ENCODE peak calls at places on chromosome 7, in five cellular contexts. X is AML-193, H is progenitor cell of endocrine pancreas, G is fibroblast of lung, R is fibroblast of gingiva. Y is an unnamed sample.

GRCh38 chr7:130160455-130160854 is 44.8 kb downstream of the TMEM209 start:
- DNase-seq in H (no peak), G (no peak), X (no peak), R (no peak), Y (no peak)

GRCh38 chr7:97006146-97006950 is 995 bp downstream of the DLX6 start:
- DNase-seq in H (peak), X (no peak), G (peak), R (peak), Y (no peak)

GRCh38 chr7:1354661-1355567 is 104.4 kb downstream of the MICALL2 start:
- DNase-seq in X (no peak), R (no peak), G (no peak), H (no peak), Y (no peak)

GRCh38 chr7:128309124-128309523 is 34.6 kb downstream of the RBM28 start:
- DNase-seq in R (no peak), H (no peak), G (no peak), X (no peak), Y (no peak)

GRCh38 chr7:70355591-70356323 is 757.5 kb downstream of the AUTS2 start:
- DNase-seq in G (no peak), R (no peak), X (no peak), H (no peak), Y (no peak)

GRCh38 chr7:136102881-136103280 is 125.7 kb upstream of the MTPN start:
- DNase-seq in G (no peak), R (no peak), X (no peak), H (no peak), Y (no peak)

GRCh38 chr7:40990841-40991240 is 712.0 kb downstream of the INHBA start:
- DNase-seq in G (peak), R (peak), H (no peak), X (no peak), Y (no peak)

GRCh38 chr7:118473271-118473670 is 248.8 kb downstream of the ANKRD7 start:
- DNase-seq in X (no peak), G (no peak), H (no peak), R (no peak), Y (no peak)

GRCh38 chr7:19302731-19303130 is 157.5 kb upstream of the FERD3L start:
- DNase-seq in H (no peak), R (no peak), G (no peak), X (no peak), Y (no peak)

GRCh38 chr7:130286881-130287280 is 6.1 kb upstream of the CPA4 start:
- DNase-seq in H (no peak), R (no peak), G (peak), X (no peak), Y (no peak)

GRCh38 chr7:151138541-151138910 is 29.0 kb downstream of the GBX1 start:
- DNase-seq in R (no peak), G (no peak), X (no peak), H (no peak), Y (no peak)

GRCh38 chr7:33091111-33091531 is 18.1 kb downstream of the RP9 start:
- DNase-seq in H (no peak), G (peak), R (peak), X (no peak), Y (no peak)

GRCh38 chr7:111301891-111302290 is 211.0 kb downstream of the LRRN3 start:
- DNase-seq in G (no peak), R (no peak), H (no peak), X (no peak), Y (no peak)

GRCh38 chr7:14332155-14332554 is 342.7 kb upstream of the ETV1 start:
- DNase-seq in G (peak), X (no peak), H (no peak), R (peak), Y (no peak)

GRCh38 chr7:1674161-1675035 is 4.3 kb downstream of the ELFN1 start:
- DNase-seq in G (no peak), H (peak), R (no peak), X (no peak), Y (no peak)

GRCh38 chr7:76394962-76395361 is 14.5 kb downstream of the SSC4D start:
- DNase-seq in H (no peak), X (no peak), G (no peak), R (no peak), Y (no peak)

GRCh38 chr7:151343516-151343915 is 1.9 kb downstream of the NUB1 start:
- DNase-seq in X (no peak), H (no peak), R (no peak), G (no peak), Y (no peak)

GRCh38 chr7:2522780-2523433 is 3.3 kb downstream of the LFNG start:
- DNase-seq in H (no peak), X (no peak), R (no peak), G (peak), Y (peak)

GRCh38 chr7:11127112-11127785 is 153.6 kb downstream of the PHF14 start:
- DNase-seq in R (no peak), H (no peak), X (no peak), G (no peak), Y (no peak)

GRCh38 chr7:1945558-1945957 is 275.5 kb downstream of the ELFN1 start:
- DNase-seq in X (no peak), H (no peak), R (no peak), G (no peak), Y (no peak)

GRCh38 chr7:70787275-70787674 is 344.7 kb upstream of the GALNT17 start:
- DNase-seq in R (no peak), X (no peak), G (no peak), H (no peak), Y (no peak)

GRCh38 chr7:12942599-12942998 is 255.2 kb downstream of the ARL4A start:
- DNase-seq in R (no peak), G (peak), X (no peak), H (no peak), Y (no peak)

GRCh38 chr7:121994625-121995410 is 121.9 kb downstream of the PTPRZ1 start:
- DNase-seq in G (peak), H (peak), R (peak), X (peak), Y (peak)

GRCh38 chr7:112723416-112723815 is 66.8 kb downstream of the TMEM168 start:
- DNase-seq in G (peak), X (no peak), R (peak), H (no peak), Y (no peak)

Y was measured in neural crest cell.